ENCODE peak calls at places on chromosomes 11 and 22, in eight cellular contexts. S is CD8-positive, alpha-beta memory T cell; X is astrocyte of the spinal cord; O is mucosa of descending colon; H is neural progenitor cell; D is AG04450; P is esophagus muscularis mucosa; G is CD8-positive, alpha-beta T cell. R is an unnamed sample.

GRCh38 chr11:629237-629583 is 2.2 kb upstream of the SCT start:
- DNase-seq in S (no peak), X (no peak), O (no peak), H (no peak), D (no peak), P (no peak), G (peak; percentile 23), R (peak; percentile 36)

GRCh38 chr11:103907548-103908455 is 128.6 kb upstream of the DDI1 start:
- DNase-seq in S (no peak), X (peak; percentile 67), O (no peak), H (no peak), D (no peak), P (no peak), G (no peak), R (no peak)

GRCh38 chr11:114358711-114359110 is 41.6 kb downstream of the C11orf71 start:
- DNase-seq in S (no peak), X (no peak), O (peak; percentile 17), H (no peak), D (no peak), P (no peak), G (no peak), R (no peak)

GRCh38 chr11:65776196-65776595 is 4.6 kb downstream of the AP5B1 start:
- DNase-seq in S (no peak), X (no peak), O (no peak), H (no peak), D (no peak), P (peak; percentile 91), G (no peak), R (no peak)

GRCh38 chr11:77113382-77114088 is 10.9 kb downstream of the OMP start:
- DNase-seq in S (no peak), X (peak; percentile 45), O (peak; percentile 70), H (peak; percentile 70), D (no peak), P (no peak), G (no peak), R (no peak)

GRCh38 chr11:103935219-103935618 is 101.2 kb upstream of the DDI1 start:
- DNase-seq in S (no peak), X (no peak), O (no peak), H (no peak), D (no peak), P (no peak), G (no peak), R (no peak)

GRCh38 chr11:6245536-6245935 is 6.6 kb downstream of the CNGA4 start:
- DNase-seq in S (no peak), X (no peak), O (no peak), H (no peak), D (no peak), P (no peak), G (no peak), R (no peak)

GRCh38 chr11:433111-433510 is 8.7 kb downstream of the ANO9 start:
- DNase-seq in S (no peak), X (no peak), O (no peak), H (no peak), D (no peak), P (no peak), G (no peak), R (no peak)

GRCh38 chr11:96338910-96339703 is 3.9 kb downstream of the MAML2 start:
- DNase-seq in S (peak; percentile 52), X (peak; percentile 79), O (peak; percentile 58), H (no peak), D (no peak), P (no peak), G (peak; percentile 37), R (no peak)

GRCh38 chr11:7523416-7524210 is 9.8 kb downstream of the PPFIBP2 start:
- DNase-seq in S (no peak), X (no peak), O (no peak), H (no peak), D (no peak), P (no peak), G (no peak), R (no peak)

GRCh38 chr22:33542153-33542552 is 378.1 kb downstream of the LARGE1 start:
- DNase-seq in S (no peak), X (no peak), O (no peak), H (no peak), D (no peak), P (no peak), G (no peak), R (no peak)

GRCh38 chr22:19942071-19942885 is 660 bp upstream of the TXNRD2 start:
- DNase-seq in S (no peak), X (peak; percentile 81), O (no peak), H (no peak), D (no peak), P (no peak), G (no peak), R (no peak)

GRCh38 chr11:13183094-13183825 is 94.3 kb upstream of the BMAL1 start:
- DNase-seq in S (no peak), X (peak; percentile 47), O (peak; percentile 18), H (peak; percentile 21), D (no peak), P (no peak), G (no peak), R (peak; percentile 15)

GRCh38 chr11:22797081-22797480 is 32.5 kb downstream of the SVIP start:
- DNase-seq in S (no peak), X (no peak), O (no peak), H (no peak), D (no peak), P (no peak), G (no peak), R (no peak)

GRCh38 chr11:106331163-106331562 is 253.7 kb downstream of the AASDHPPT start:
- DNase-seq in S (no peak), X (peak; percentile 27), O (no peak), H (no peak), D (no peak), P (no peak), G (no peak), R (no peak)

GRCh38 chr11:57426754-57427691 is at the start of gene SLC43A3:
- DNase-seq in S (peak; percentile 46), X (peak; percentile 86), O (peak; percentile 56), H (peak; percentile 70), D (no peak), P (peak; percentile 94), G (peak; percentile 58), R (peak; percentile 63)

GRCh38 chr11:19714387-19715363 is 2.0 kb downstream of the NAV2 start:
- DNase-seq in S (no peak), X (peak; percentile 51), O (no peak), H (peak; percentile 49), D (peak; percentile 51), P (no peak), G (no peak), R (no peak)

GRCh38 chr11:19713221-19714092 is 820 bp downstream of the NAV2 start:
- DNase-seq in S (no peak), X (peak; percentile 8), O (no peak), H (peak; percentile 39), D (no peak), P (no peak), G (no peak), R (no peak)

GRCh38 chr11:19714093-19714386 is 1.4 kb downstream of the NAV2 start:
- DNase-seq in S (no peak), X (peak; percentile 28), O (no peak), H (peak; percentile 24), D (no peak), P (no peak), G (peak; percentile 6), R (no peak)

GRCh38 chr11:19712281-19713220 is at the start of gene NAV2:
- DNase-seq in S (peak; percentile 62), X (peak; percentile 96), O (peak; percentile 89), H (peak; percentile 98), D (peak; percentile 70), P (peak; percentile 96), G (peak; percentile 68), R (peak; percentile 53)

DNA sequence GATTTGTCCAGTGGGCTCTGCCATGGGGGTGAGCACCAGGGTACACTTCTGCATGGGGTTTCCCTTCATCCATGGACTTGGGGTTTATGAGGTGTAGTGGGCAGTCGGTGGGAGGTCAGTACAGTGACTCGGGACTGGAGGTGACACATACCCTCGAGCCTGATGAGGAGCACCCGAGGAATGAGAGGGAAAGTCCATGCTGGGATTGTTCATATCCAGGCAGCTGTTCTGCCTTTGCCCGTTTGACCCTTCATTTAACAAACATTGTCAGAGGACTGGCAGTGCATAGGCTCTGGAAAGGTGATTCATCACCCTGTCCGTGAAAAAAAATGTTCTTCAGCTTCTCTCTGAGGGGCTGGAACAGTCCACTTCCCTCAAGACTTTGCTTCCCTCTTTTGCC is 2.7 kb downstream of the NAV2 start:
- DNase-seq in S (no peak), X (peak; percentile 69), O (no peak), H (no peak), D (peak; percentile 81), P (no peak), G (no peak), R (no peak)
- H3K4me3 ChIP-seq in S (no peak overlapping the region), X (peak overlapping the region; percentile 86), O (no peak overlapping the region), H (no peak overlapping the region), D (peak overlapping the region; percentile 85), P (peak overlapping the region; percentile 77), G (no peak overlapping the region), R (no peak overlapping the region)

GRCh38 chr11:121696177-121696863 is 243.6 kb upstream of the SORL1-AS1 start:
- DNase-seq in S (no peak), X (peak; percentile 46), O (no peak), H (no peak), D (no peak), P (peak; percentile 91), G (no peak), R (no peak)
- H3K4me3 ChIP-seq in S (no peak overlapping the region), X (no peak overlapping the region), O (no peak overlapping the region), H (no peak overlapping the region), D (no peak overlapping the region), P (peak overlapping the region; percentile 32), G (no peak overlapping the region), R (no peak overlapping the region)

DNA sequence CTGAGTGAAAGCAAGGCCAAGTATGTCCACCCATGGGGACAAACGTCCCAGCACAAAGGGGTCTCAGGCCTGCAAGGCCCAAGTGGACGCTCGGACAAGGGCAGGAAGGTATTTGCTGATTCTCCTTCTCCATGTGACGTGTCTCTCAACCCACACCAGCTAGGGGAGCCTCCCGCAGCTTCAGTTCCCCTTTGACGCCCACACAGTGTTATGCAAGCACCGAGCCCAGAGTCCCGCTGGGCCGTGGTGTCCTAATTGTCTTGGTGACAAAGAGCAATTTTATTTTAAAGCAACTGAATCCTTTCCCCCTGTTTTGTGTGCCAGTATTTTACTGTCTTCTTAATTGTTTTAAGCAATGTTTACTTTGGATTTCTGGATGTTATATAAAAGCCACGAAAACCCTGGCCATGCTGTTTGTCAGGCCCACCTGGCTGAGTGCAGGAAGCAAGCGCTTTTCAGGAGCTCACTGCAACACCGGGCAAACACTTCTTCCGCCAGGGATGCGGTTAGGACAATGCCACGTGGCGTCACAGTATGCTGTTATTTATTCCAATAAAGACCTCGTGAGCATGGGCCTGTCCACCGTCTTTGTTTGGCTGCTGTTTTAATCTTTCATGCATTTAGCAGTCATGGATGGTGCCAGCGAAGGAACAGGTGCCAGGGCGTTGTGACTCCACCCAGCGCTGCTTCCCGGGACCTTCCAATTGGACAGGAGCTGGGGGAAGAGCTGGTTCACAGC is 8.2 kb upstream of the PARVG start:
- DNase-seq in S (no peak), X (no peak), O (peak; percentile 35), H (peak; percentile 48), D (no peak), P (peak; percentile 93), G (no peak), R (no peak)
- H3K4me3 ChIP-seq in S (no peak overlapping the region), X (no peak overlapping the region), O (no peak overlapping the region), H (no peak overlapping the region), D (no peak overlapping the region), P (no peak overlapping the region), G (no peak overlapping the region), R (no peak overlapping the region)

DNA sequence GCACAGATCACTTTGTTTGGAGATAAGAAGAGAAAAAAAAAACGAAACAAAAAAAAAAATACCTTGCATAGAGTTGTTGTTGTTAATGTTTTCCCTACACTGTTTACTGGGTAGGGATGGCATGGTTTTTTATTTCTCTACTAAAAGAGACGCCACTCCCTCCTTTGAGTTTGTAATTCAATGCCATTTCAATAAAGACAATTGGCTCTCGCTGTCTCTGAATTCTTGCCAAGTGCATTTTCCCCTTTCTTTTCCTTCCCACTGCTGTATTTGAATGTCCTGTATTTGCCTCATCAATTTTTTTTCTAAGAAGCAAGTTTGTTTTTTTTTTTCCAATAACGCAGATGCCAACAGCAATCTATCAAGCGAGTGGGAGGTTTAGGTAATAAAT is 213.8 kb upstream of the UBASH3B start:
- DNase-seq in S (no peak), X (no peak), O (peak; percentile 5), H (no peak), D (no peak), P (no peak), G (no peak), R (no peak)
- H3K4me3 ChIP-seq in S (no peak overlapping the region), X (no peak overlapping the region), O (no peak overlapping the region), H (peak overlapping the region; percentile 48), D (peak overlapping the region; percentile 55), P (peak overlapping the region; percentile 59), G (no peak overlapping the region), R (no peak overlapping the region)